ENCODE peak calls at places on chromosomes 2 and 18, in eight cellular contexts. One of them, this sample, is unnamed.

GRCh38 chr18:12904012-12904516 is 20.0 kb upstream of the PTPN2 start:
- DNase-seq in cardiac muscle cell: peak
- DNase-seq in GM23338: no peak
- DNase-seq in cardiac fibroblast: peak
- DNase-seq in BJ: no peak
- DNase-seq in neural progenitor cell: no peak
- DNase-seq in tibial nerve: no peak
- DNase-seq in transverse colon: no peak
- DNase-seq in this sample: no peak

GRCh38 chr2:229920011-229920781 is 1.6 kb downstream of the TRIP12 start:
- DNase-seq in cardiac fibroblast: no peak
- DNase-seq in BJ: no peak
- DNase-seq in transverse colon: peak
- DNase-seq in neural progenitor cell: peak
- DNase-seq in tibial nerve: no peak
- DNase-seq in GM23338: no peak
- DNase-seq in cardiac muscle cell: no peak
- DNase-seq in this sample: peak

GRCh38 chr18:79610461-79611039 is 69.1 kb upstream of the CTDP1 start:
- DNase-seq in cardiac muscle cell: peak
- DNase-seq in GM23338: no peak
- DNase-seq in BJ: no peak
- DNase-seq in tibial nerve: no peak
- DNase-seq in transverse colon: peak
- DNase-seq in neural progenitor cell: no peak
- DNase-seq in cardiac fibroblast: no peak
- DNase-seq in this sample: peak

GRCh38 chr2:168671932-168672331 is 130.5 kb upstream of the NOSTRIN start:
- DNase-seq in neural progenitor cell: no peak
- DNase-seq in tibial nerve: no peak
- DNase-seq in cardiac muscle cell: no peak
- DNase-seq in GM23338: no peak
- DNase-seq in cardiac fibroblast: no peak
- DNase-seq in transverse colon: no peak
- DNase-seq in BJ: no peak
- DNase-seq in this sample: no peak

GRCh38 chr2:163934134-163934533 is 198.3 kb upstream of the FIGN start:
- DNase-seq in tibial nerve: no peak
- DNase-seq in GM23338: no peak
- DNase-seq in cardiac muscle cell: no peak
- DNase-seq in transverse colon: no peak
- DNase-seq in neural progenitor cell: no peak
- DNase-seq in cardiac fibroblast: no peak
- DNase-seq in BJ: no peak
- DNase-seq in this sample: no peak

GRCh38 chr2:81894451-81894990 is 1590.0 kb upstream of the LRRTM1 start:
- DNase-seq in cardiac muscle cell: peak
- DNase-seq in BJ: no peak
- DNase-seq in neural progenitor cell: no peak
- DNase-seq in tibial nerve: no peak
- DNase-seq in GM23338: no peak
- DNase-seq in cardiac fibroblast: peak
- DNase-seq in transverse colon: no peak
- DNase-seq in this sample: no peak

GRCh38 chr2:216006164-216006663 is 7.1 kb downstream of the MREG start:
- DNase-seq in tibial nerve: no peak
- DNase-seq in cardiac fibroblast: peak
- DNase-seq in GM23338: peak
- DNase-seq in cardiac muscle cell: peak
- DNase-seq in BJ: no peak
- DNase-seq in neural progenitor cell: peak
- DNase-seq in transverse colon: peak
- DNase-seq in this sample: no peak

GRCh38 chr18:59268127-59268721 is 5.0 kb downstream of the RAX start:
- DNase-seq in neural progenitor cell: peak
- DNase-seq in BJ: no peak
- DNase-seq in tibial nerve: no peak
- DNase-seq in GM23338: peak
- DNase-seq in transverse colon: no peak
- DNase-seq in cardiac muscle cell: no peak
- DNase-seq in cardiac fibroblast: no peak
- DNase-seq in this sample: no peak

DNA sequence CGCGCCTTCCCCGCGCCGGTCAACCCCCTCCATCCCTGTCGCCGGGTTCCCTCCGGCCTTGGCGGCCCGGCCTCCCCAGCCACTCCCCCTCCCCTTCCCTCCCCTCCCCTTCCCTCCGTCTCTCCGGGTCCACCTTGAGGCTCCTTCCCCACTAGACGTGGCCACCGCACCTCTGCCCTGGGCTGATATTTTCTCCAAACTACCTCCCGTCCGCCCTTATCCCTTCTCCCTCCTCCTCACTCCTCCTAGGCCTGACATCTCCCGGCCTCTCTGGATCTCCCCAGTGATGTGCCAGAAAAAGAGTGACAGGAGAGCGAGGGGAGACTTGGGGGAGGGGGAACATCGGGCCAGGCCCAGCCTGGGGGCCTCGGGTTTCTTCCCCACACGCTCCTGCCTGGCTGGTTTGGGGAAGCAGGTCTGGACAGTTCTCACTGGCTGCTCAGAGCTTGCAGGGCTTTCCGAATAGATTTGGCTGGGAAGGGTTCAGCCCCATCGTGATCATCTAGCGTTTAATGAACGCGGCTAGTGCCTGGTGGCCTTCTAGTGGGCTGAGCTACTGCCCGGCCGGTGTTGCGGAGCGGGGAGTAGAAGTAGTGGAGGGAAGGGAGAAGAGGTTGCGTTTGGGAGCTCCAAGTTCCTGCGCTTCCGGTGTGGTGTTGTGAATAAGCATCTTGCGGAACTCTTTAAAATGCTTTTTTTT is 641 bp downstream of the MAPRE3 start:
- DNase-seq in tibial nerve: no peak
- DNase-seq in BJ: no peak
- DNase-seq in cardiac fibroblast: peak
- DNase-seq in neural progenitor cell: peak
- DNase-seq in transverse colon: no peak
- DNase-seq in GM23338: peak
- DNase-seq in cardiac muscle cell: peak
- DNase-seq in this sample: no peak
- H3K4me3 ChIP-seq in tibial nerve: peak
- H3K4me3 ChIP-seq in BJ: peak
- H3K4me3 ChIP-seq in cardiac fibroblast: peak
- H3K4me3 ChIP-seq in neural progenitor cell: peak
- H3K4me3 ChIP-seq in transverse colon: peak
- H3K4me3 ChIP-seq in GM23338: peak
- H3K4me3 ChIP-seq in cardiac muscle cell: peak
- H3K4me3 ChIP-seq in this sample: peak

GRCh38 chr2:218293715-218294429 is 1.6 kb upstream of the TMBIM1 start:
- DNase-seq in BJ: no peak
- DNase-seq in tibial nerve: no peak
- DNase-seq in cardiac fibroblast: no peak
- DNase-seq in GM23338: no peak
- DNase-seq in neural progenitor cell: no peak
- DNase-seq in transverse colon: no peak
- DNase-seq in cardiac muscle cell: no peak
- DNase-seq in this sample: no peak

GRCh38 chr2:218291934-218292699 is at the start of gene TMBIM1:
- DNase-seq in neural progenitor cell: peak
- DNase-seq in GM23338: peak
- DNase-seq in BJ: no peak
- DNase-seq in cardiac muscle cell: peak
- DNase-seq in cardiac fibroblast: peak
- DNase-seq in tibial nerve: peak
- DNase-seq in transverse colon: peak
- DNase-seq in this sample: peak

GRCh38 chr2:218291318-218291933 is 877 bp downstream of the TMBIM1 start:
- DNase-seq in neural progenitor cell: no peak
- DNase-seq in transverse colon: no peak
- DNase-seq in cardiac fibroblast: peak
- DNase-seq in cardiac muscle cell: peak
- DNase-seq in BJ: no peak
- DNase-seq in GM23338: no peak
- DNase-seq in tibial nerve: no peak
- DNase-seq in this sample: peak

GRCh38 chr2:218294430-218294999 is 2.2 kb upstream of the TMBIM1 start:
- DNase-seq in cardiac fibroblast: no peak
- DNase-seq in neural progenitor cell: no peak
- DNase-seq in GM23338: no peak
- DNase-seq in transverse colon: no peak
- DNase-seq in tibial nerve: no peak
- DNase-seq in cardiac muscle cell: no peak
- DNase-seq in BJ: no peak
- DNase-seq in this sample: peak

DNA sequence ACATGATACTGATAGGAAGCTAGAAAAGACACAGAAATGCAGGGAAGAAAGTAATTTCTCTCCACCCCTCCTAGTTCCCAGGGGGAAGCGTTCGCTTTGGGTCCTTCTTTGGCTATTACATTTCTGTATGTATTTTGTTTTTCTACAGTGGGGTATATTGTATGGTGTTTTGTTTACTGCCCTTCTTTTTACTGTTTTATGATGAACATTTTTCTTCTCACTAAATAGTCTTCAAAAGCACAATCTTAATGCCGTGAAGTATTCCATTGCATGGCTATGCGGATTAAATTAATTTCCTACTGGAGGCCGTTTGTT is 354 bp upstream of the TMBIM1 start:
- DNase-seq in cardiac fibroblast: no peak
- DNase-seq in neural progenitor cell: no peak
- DNase-seq in tibial nerve: no peak
- DNase-seq in BJ: no peak
- DNase-seq in GM23338: no peak
- DNase-seq in cardiac muscle cell: no peak
- DNase-seq in transverse colon: no peak
- DNase-seq in this sample: no peak
- H3K4me3 ChIP-seq in cardiac fibroblast: no peak
- H3K4me3 ChIP-seq in neural progenitor cell: peak
- H3K4me3 ChIP-seq in tibial nerve: peak
- H3K4me3 ChIP-seq in BJ: peak
- H3K4me3 ChIP-seq in GM23338: peak
- H3K4me3 ChIP-seq in cardiac muscle cell: peak
- H3K4me3 ChIP-seq in transverse colon: peak
- H3K4me3 ChIP-seq in this sample: no peak

GRCh38 chr2:11333431-11334183 is 10.8 kb downstream of the ROCK2 start:
- DNase-seq in transverse colon: no peak
- DNase-seq in cardiac fibroblast: no peak
- DNase-seq in tibial nerve: no peak
- DNase-seq in BJ: no peak
- DNase-seq in neural progenitor cell: no peak
- DNase-seq in GM23338: no peak
- DNase-seq in cardiac muscle cell: no peak
- DNase-seq in this sample: no peak

GRCh38 chr2:11332596-11332995 is 11.8 kb downstream of the ROCK2 start:
- DNase-seq in neural progenitor cell: no peak
- DNase-seq in cardiac muscle cell: no peak
- DNase-seq in transverse colon: no peak
- DNase-seq in BJ: no peak
- DNase-seq in tibial nerve: no peak
- DNase-seq in GM23338: no peak
- DNase-seq in cardiac fibroblast: no peak
- DNase-seq in this sample: no peak

GRCh38 chr2:11327871-11328270 is 16.6 kb downstream of the ROCK2 start:
- DNase-seq in transverse colon: no peak
- DNase-seq in tibial nerve: no peak
- DNase-seq in cardiac muscle cell: no peak
- DNase-seq in cardiac fibroblast: no peak
- DNase-seq in GM23338: no peak
- DNase-seq in BJ: no peak
- DNase-seq in neural progenitor cell: no peak
- DNase-seq in this sample: no peak

GRCh38 chr2:11329759-11330158 is 14.7 kb downstream of the ROCK2 start:
- DNase-seq in cardiac fibroblast: no peak
- DNase-seq in cardiac muscle cell: no peak
- DNase-seq in tibial nerve: no peak
- DNase-seq in BJ: peak
- DNase-seq in neural progenitor cell: no peak
- DNase-seq in GM23338: no peak
- DNase-seq in transverse colon: no peak
- DNase-seq in this sample: no peak

GRCh38 chr2:11330457-11331142 is 13.8 kb downstream of the ROCK2 start:
- DNase-seq in cardiac fibroblast: no peak
- DNase-seq in GM23338: no peak
- DNase-seq in BJ: no peak
- DNase-seq in transverse colon: no peak
- DNase-seq in tibial nerve: no peak
- DNase-seq in cardiac muscle cell: no peak
- DNase-seq in neural progenitor cell: no peak
- DNase-seq in this sample: no peak
- H3K4me3 ChIP-seq in cardiac fibroblast: no peak
- H3K4me3 ChIP-seq in GM23338: no peak
- H3K4me3 ChIP-seq in BJ: peak
- H3K4me3 ChIP-seq in transverse colon: no peak
- H3K4me3 ChIP-seq in tibial nerve: no peak
- H3K4me3 ChIP-seq in cardiac muscle cell: no peak
- H3K4me3 ChIP-seq in neural progenitor cell: no peak
- H3K4me3 ChIP-seq in this sample: no peak

DNA sequence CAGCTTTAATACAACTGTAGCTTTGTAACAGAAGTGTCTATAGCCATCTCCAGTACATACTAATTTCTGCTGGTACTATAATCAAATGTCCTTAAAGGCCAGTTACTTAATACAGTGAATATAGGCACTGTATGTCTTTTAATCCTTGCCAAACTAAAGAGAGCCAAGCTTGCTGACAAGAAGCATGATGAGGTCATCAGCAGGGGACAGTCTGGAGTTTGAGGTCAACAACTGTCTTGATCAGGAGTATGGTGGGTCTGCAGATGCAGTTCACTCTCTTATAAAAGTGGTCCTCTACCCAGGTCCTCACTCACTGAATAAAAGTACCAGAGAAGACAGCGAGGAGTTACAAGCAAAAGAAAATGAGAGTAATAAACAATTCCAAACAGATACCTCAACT is 219.1 kb downstream of the WDPCP start:
- DNase-seq in neural progenitor cell: no peak
- DNase-seq in tibial nerve: no peak
- DNase-seq in transverse colon: no peak
- DNase-seq in cardiac fibroblast: no peak
- DNase-seq in BJ: no peak
- DNase-seq in cardiac muscle cell: no peak
- DNase-seq in GM23338: no peak
- DNase-seq in this sample: no peak
- H3K4me3 ChIP-seq in neural progenitor cell: no peak
- H3K4me3 ChIP-seq in tibial nerve: no peak
- H3K4me3 ChIP-seq in transverse colon: no peak
- H3K4me3 ChIP-seq in cardiac fibroblast: no peak
- H3K4me3 ChIP-seq in BJ: no peak
- H3K4me3 ChIP-seq in cardiac muscle cell: no peak
- H3K4me3 ChIP-seq in GM23338: no peak
- H3K4me3 ChIP-seq in this sample: no peak

DNA sequence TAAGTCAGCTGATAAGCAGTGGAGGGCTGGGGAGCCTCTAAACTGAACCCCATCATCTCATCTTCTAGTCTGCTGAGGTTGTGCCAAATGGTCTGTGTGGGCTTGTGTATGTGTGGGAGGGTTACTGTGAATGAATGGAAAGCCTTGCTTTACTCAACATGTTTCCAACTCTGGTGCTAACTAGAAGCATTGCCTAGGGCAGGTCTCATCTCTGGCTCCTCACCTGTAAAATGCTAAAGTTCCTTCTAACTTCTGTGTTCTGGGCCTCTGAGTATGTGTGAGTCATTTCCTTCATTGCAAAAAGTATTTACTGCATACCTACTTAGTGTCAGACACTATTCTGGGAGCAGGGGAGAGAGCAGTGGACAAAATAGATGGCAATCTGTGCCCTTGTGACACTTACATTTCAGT is 1.3 kb downstream of the LIPG start:
- DNase-seq in neural progenitor cell: no peak
- DNase-seq in GM23338: no peak
- DNase-seq in cardiac muscle cell: peak
- DNase-seq in BJ: no peak
- DNase-seq in transverse colon: no peak
- DNase-seq in cardiac fibroblast: peak
- DNase-seq in tibial nerve: no peak
- DNase-seq in this sample: peak
- H3K4me3 ChIP-seq in neural progenitor cell: peak
- H3K4me3 ChIP-seq in GM23338: peak
- H3K4me3 ChIP-seq in cardiac muscle cell: no peak
- H3K4me3 ChIP-seq in BJ: no peak
- H3K4me3 ChIP-seq in transverse colon: peak
- H3K4me3 ChIP-seq in cardiac fibroblast: peak
- H3K4me3 ChIP-seq in tibial nerve: no peak
- H3K4me3 ChIP-seq in this sample: no peak